ENCODE peak calls at places on chromosomes 5 and 9, in four cellular contexts. Q is aorta, H is SK-N-SH, S is foreskin keratinocyte. A is an unnamed sample.

GRCh38 chr9:27407966-27408365 is 111.0 kb upstream of the EQTN start:
- DNase-seq in H (no peak), Q (no peak), S (peak; percentile 81), A (no peak)

GRCh38 chr9:61670616-61671015 is 480.8 kb downstream of the SPATA31A7 start:
- DNase-seq in H (no peak), S (no peak), Q (no peak), A (no peak)

GRCh38 chr5:14577964-14578363 is 3.6 kb upstream of the OTULINL start:
- DNase-seq in H (no peak), S (no peak), Q (no peak), A (no peak)

GRCh38 chr5:1795506-1795905 is 4.1 kb downstream of the MRPL36 start:
- DNase-seq in S (no peak), Q (no peak), H (no peak), A (no peak)

GRCh38 chr5:169013208-169013728 is 287.7 kb downstream of the SLIT3 start:
- DNase-seq in S (no peak), Q (no peak), H (no peak), A (no peak)

GRCh38 chr9:79611091-79611614 is 39.4 kb downstream of the TLE4 start:
- DNase-seq in Q (no peak), S (peak; percentile 69), H (no peak), A (no peak)

GRCh38 chr5:148230240-148230639 is 8.1 kb upstream of the MARCOL start:
- DNase-seq in Q (no peak), H (no peak), S (no peak), A (no peak)

GRCh38 chr5:180463916-180464602 is 30.1 kb upstream of the CNOT6 start:
- DNase-seq in S (no peak), Q (no peak), H (no peak), A (no peak)

GRCh38 chr5:16992006-16992405 is 55.9 kb upstream of the MYO10 start:
- DNase-seq in S (peak; percentile 60), H (no peak), Q (no peak), A (no peak)

GRCh38 chr9:98142182-98142924 is 23.3 kb upstream of the TRIM14 start:
- DNase-seq in Q (no peak), H (peak; percentile 49), S (peak; percentile 56), A (peak; percentile 52)

GRCh38 chr5:57693488-57694305 is 211.1 kb upstream of the ACTBL2 start:
- DNase-seq in Q (no peak), H (no peak), S (peak; percentile 62), A (no peak)

GRCh38 chr9:26112724-26113123 is 434.5 kb upstream of the TUSC1 start:
- DNase-seq in H (no peak), S (peak; percentile 29), Q (no peak), A (no peak)

GRCh38 chr9:128787583-128788156 is 617 bp downstream of the TBC1D13 start:
- DNase-seq in Q (no peak), H (no peak), S (peak; percentile 7), A (no peak)

GRCh38 chr5:74382864-74383618 is 257.5 kb downstream of the ENC1 start:
- DNase-seq in S (peak; percentile 75), H (peak; percentile 19), Q (peak; percentile 65), A (no peak)

GRCh38 chr5:139147743-139148079 is 50.5 kb downstream of the SIL1 start:
- DNase-seq in H (peak; percentile 65), Q (peak; percentile 82), S (no peak), A (no peak)

GRCh38 chr9:35516481-35516880 is 26.6 kb downstream of the RUSC2 start:
- DNase-seq in Q (no peak), S (peak; percentile 64), H (no peak), A (no peak)

GRCh38 chr5:110354896-110355295 is 371.6 kb downstream of the TMEM232 start:
- DNase-seq in H (no peak), Q (peak; percentile 48), S (no peak), A (no peak)

GRCh38 chr5:168238422-168238821 is 53.0 kb upstream of the WWC1 start:
- DNase-seq in Q (no peak), H (no peak), S (no peak), A (no peak)

GRCh38 chr5:150489358-150490295 is 18.3 kb upstream of the NDST1 start:
- DNase-seq in S (no peak), Q (peak; percentile 59), H (no peak), A (no peak)

GRCh38 chr9:5438301-5439162 is 807 bp upstream of the PLGRKT start:
- DNase-seq in Q (peak; percentile 50), H (no peak), S (peak; percentile 35), A (no peak)

GRCh38 chr9:131666779-131667178 is 73.1 kb downstream of the RAPGEF1 start:
- DNase-seq in H (no peak), Q (no peak), S (no peak), A (no peak)

GRCh38 chr5:79488775-79489174 is 25.2 kb downstream of the HOMER1 start:
- DNase-seq in S (no peak), Q (no peak), H (no peak), A (no peak)

GRCh38 chr9:116234091-116234490 is 80.5 kb downstream of the PAPPA start:
- DNase-seq in Q (no peak), S (peak; percentile 99), H (peak; percentile 2), A (no peak)

GRCh38 chr9:129309906-129310305 is 131.8 kb upstream of the IER5L start:
- DNase-seq in H (no peak), Q (no peak), S (peak; percentile 17), A (no peak)

GRCh38 chr5:95858023-95858461 is 35.5 kb upstream of the GLRX start:
- DNase-seq in H (no peak), Q (peak; percentile 78), S (no peak), A (no peak)

GRCh38 chr9:73152953-73153352 is 1.3 kb downstream of the ANXA1 start:
- DNase-seq in S (no peak), H (no peak), Q (no peak), A (no peak)

GRCh38 chr5:68320094-68320986 is 104.8 kb downstream of the PIK3R1 start:
- DNase-seq in H (no peak), S (no peak), Q (no peak), A (no peak)

GRCh38 chr5:173498286-173498685 is 118.2 kb downstream of the BOD1 start:
- DNase-seq in Q (no peak), H (no peak), S (no peak), A (no peak)

GRCh38 chr5:41412496-41412895 is 97.9 kb downstream of the PLCXD3 start:
- DNase-seq in H (no peak), S (no peak), Q (no peak), A (no peak)

GRCh38 chr5:41416336-41416735 is 94.1 kb downstream of the PLCXD3 start:
- DNase-seq in H (no peak), S (no peak), Q (no peak), A (no peak)

GRCh38 chr5:41415242-41415641 is 95.2 kb downstream of the PLCXD3 start:
- DNase-seq in H (no peak), Q (no peak), S (no peak), A (no peak)

GRCh38 chr5:41413067-41413466 is 97.3 kb downstream of the PLCXD3 start:
- DNase-seq in Q (no peak), H (no peak), S (no peak), A (no peak)

GRCh38 chr5:41414598-41414997 is 95.8 kb downstream of the PLCXD3 start:
- DNase-seq in H (no peak), S (peak; percentile 68), Q (peak; percentile 48), A (peak; percentile 73)
- H3K27ac ChIP-seq in H (peak overlapping the region; percentile 90), S (no peak overlapping the region), Q (no peak overlapping the region), A (peak overlapping the region; percentile 55)

GRCh38 chr9:81575976-81576375 is 113.4 kb downstream of the TLE1 start:
- DNase-seq in H (no peak), S (peak; percentile 18), Q (no peak), A (no peak)
- H3K27ac ChIP-seq in H (no peak overlapping the region), S (no peak overlapping the region), Q (no peak overlapping the region), A (no peak overlapping the region)

DNA sequence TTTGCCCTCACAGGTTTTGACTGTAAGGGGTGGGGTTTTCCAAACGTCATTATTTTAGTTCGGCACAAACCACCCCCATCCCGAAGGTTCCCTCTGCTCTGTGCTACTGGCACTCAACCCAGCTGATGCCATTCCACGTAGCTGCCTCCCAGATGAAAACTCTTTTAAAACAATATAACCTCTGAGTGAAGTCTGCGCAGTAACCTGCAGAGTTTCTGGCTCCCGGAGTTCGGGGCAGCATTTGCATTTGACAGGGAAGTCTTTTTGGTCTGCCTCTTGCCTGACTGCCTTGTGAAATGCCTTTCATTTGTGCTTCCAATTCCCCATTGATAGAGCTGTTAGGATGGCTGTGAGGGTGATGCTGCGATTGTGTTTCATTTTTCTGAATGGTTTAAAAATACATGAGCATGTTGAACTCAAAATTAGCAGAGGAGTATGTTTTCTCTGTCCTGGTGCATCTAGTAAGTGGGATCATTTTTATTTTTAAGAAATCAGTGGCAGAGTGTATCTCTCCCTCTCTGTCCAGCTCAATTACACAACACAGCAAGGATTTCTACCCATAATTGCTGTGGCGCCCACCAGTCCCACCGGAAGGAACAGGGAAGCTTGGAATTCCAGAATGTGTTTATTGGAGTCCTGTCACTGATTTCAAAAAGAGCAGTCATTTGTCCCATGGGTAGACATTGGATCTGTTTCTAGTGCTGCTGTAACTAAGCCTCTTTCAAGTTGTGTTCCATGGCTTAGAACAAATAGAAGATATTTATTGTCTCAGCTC is 24.8 kb downstream of the ADCY2 start:
- DNase-seq in Q (no peak), H (no peak), S (no peak), A (no peak)
- H3K27ac ChIP-seq in Q (no peak overlapping the region), H (no peak overlapping the region), S (no peak overlapping the region), A (no peak overlapping the region)

GRCh38 chr9:137390553-137391410 is 32.2 kb downstream of the EXD3 start:
- DNase-seq in S (no peak), H (no peak), Q (no peak), A (no peak)

GRCh38 chr9:137392232-137393007 is 30.5 kb downstream of the EXD3 start:
- DNase-seq in H (no peak), Q (no peak), S (no peak), A (no peak)

GRCh38 chr9:137389428-137389746 is 33.6 kb downstream of the EXD3 start:
- DNase-seq in H (no peak), Q (no peak), S (no peak), A (no peak)

GRCh38 chr9:137393176-137394150 is 29.5 kb downstream of the EXD3 start:
- DNase-seq in H (no peak), S (no peak), Q (no peak), A (no peak)

GRCh38 chr9:137391411-137391754 is 31.6 kb downstream of the EXD3 start:
- DNase-seq in H (no peak), Q (no peak), S (no peak), A (no peak)
- H3K27ac ChIP-seq in H (no peak overlapping the region), Q (no peak overlapping the region), S (no peak overlapping the region), A (no peak overlapping the region)

DNA sequence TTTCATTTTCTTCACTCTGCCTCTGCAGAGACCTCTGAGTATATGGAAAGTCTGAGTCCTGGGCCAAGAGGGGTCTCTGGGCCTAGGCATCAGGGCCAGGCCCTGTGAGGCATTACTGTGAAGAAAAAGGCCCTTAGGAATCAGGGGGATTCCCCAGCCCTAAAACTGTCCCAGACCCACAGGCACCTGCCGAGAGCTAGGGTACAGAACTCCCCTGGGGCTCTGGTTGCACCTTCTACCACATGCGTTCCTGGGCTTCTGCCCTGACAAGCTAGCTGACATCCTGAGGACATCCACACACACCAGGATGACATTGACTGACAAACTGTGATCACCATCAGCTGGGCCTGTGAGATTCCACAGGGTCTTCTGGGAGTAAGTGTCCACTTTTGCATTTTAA is 44.9 kb downstream of the TGFBI start:
- DNase-seq in Q (no peak), S (no peak), H (no peak), A (no peak)
- H3K27ac ChIP-seq in Q (no peak overlapping the region), S (no peak overlapping the region), H (no peak overlapping the region), A (no peak overlapping the region)

A was measured in epithelial cell of prostate.